ENCODE peak calls at places on chromosomes 1 and 21, in four cellular contexts. G is HepG2, I is pancreas, T is choroid plexus epithelial cell. O is an unnamed sample.

GRCh38 chr1:41418868-41419583 is 57.8 kb downstream of the FOXO6 start:
- DNase-seq in G (peak), I (peak), T (peak), O (peak)

GRCh38 chr1:200206340-200206739 is 178.8 kb downstream of the NR5A2 start:
- DNase-seq in G (no peak), I (no peak), T (peak), O (peak)

GRCh38 chr1:27057801-27058647 is 45.4 kb upstream of the TENT5B start:
- DNase-seq in G (no peak), I (no peak), T (no peak), O (no peak)

GRCh38 chr1:31984419-31985347 is 29.0 kb upstream of the KHDRBS1 start:
- DNase-seq in G (no peak), I (no peak), T (peak), O (peak)

GRCh38 chr1:40049745-40050144 is 9.2 kb downstream of the CAP1 start:
- DNase-seq in G (no peak), I (no peak), T (peak), O (no peak)

GRCh38 chr1:17665054-17665453 is 90.1 kb upstream of the ACTL8 start:
- DNase-seq in G (no peak), I (no peak), T (no peak), O (no peak)

GRCh38 chr1:193629875-193630274 is 443.5 kb upstream of the B3GALT2 start:
- DNase-seq in G (no peak), I (no peak), T (peak), O (peak)

GRCh38 chr1:23743287-23744052 is at the start of gene ELOA:
- DNase-seq in G (peak), I (peak), T (peak), O (peak)

GRCh38 chr1:168920456-168921094 is 185.9 kb upstream of the ATP1B1 start:
- DNase-seq in G (peak), I (no peak), T (peak), O (peak)

GRCh38 chr1:29120955-29121485 is 2.7 kb downstream of the TMEM200B start:
- DNase-seq in G (no peak), I (peak), T (peak), O (peak)

GRCh38 chr1:28139033-28139712 is 37.3 kb downstream of the PTAFR start:
- DNase-seq in G (no peak), I (no peak), T (peak), O (peak)

GRCh38 chr1:228011721-228012311 is 5.0 kb downstream of the WNT3A start:
- DNase-seq in G (no peak), I (peak), T (no peak), O (no peak)

GRCh38 chr1:89763649-89763986 is 57.2 kb upstream of the LRRC8D start:
- DNase-seq in G (no peak), I (no peak), T (no peak), O (no peak)

GRCh38 chr1:112840631-112841624 is 115.1 kb downstream of the SLC16A1 start:
- DNase-seq in G (no peak), I (no peak), T (no peak), O (peak)

GRCh38 chr1:166391677-166392076 is 224.9 kb upstream of the FAM78B start:
- DNase-seq in G (no peak), I (no peak), T (no peak), O (no peak)

GRCh38 chr1:100528861-100529260 is 9.1 kb upstream of the GPR88 start:
- DNase-seq in G (no peak), I (no peak), T (peak), O (peak)

GRCh38 chr1:83545450-83545849 is 453.5 kb downstream of the TTLL7 start:
- DNase-seq in G (no peak), I (no peak), T (peak), O (no peak)

GRCh38 chr1:89987170-89987819 is 7.6 kb upstream of the ZNF326 start:
- DNase-seq in G (peak), I (no peak), T (peak), O (peak)

GRCh38 chr21:17527240-17527639 is 14.4 kb downstream of the CXADR start:
- DNase-seq in G (peak), I (no peak), T (peak), O (peak)

GRCh38 chr1:208179303-208179702 is 64.9 kb downstream of the PLXNA2 start:
- DNase-seq in G (no peak), I (no peak), T (no peak), O (no peak)

GRCh38 chr1:50271968-50272578 is 151.2 kb downstream of the DMRTA2 start:
- DNase-seq in G (peak), I (peak), T (no peak), O (no peak)

GRCh38 chr1:91650764-91651163 is 150.1 kb downstream of the CDC7 start:
- DNase-seq in G (no peak), I (no peak), T (peak), O (peak)

GRCh38 chr1:183907106-183907505 is 102.2 kb downstream of the RGL1 start:
- DNase-seq in G (no peak), I (no peak), T (no peak), O (no peak)

GRCh38 chr1:109794319-109795132 is 30.8 kb upstream of the EPS8L3 start:
- DNase-seq in G (peak), I (peak), T (no peak), O (no peak)

GRCh38 chr1:55338448-55338820 is 123.3 kb upstream of the USP24 start:
- DNase-seq in G (no peak), I (no peak), T (no peak), O (no peak)

GRCh38 chr1:222928212-222928611 is 113.4 kb downstream of the DISP1 start:
- DNase-seq in G (peak), I (peak), T (peak), O (peak)

GRCh38 chr1:234495231-234495990 is 16.4 kb upstream of the TARBP1 start:
- DNase-seq in G (no peak), I (no peak), T (peak), O (peak)

GRCh38 chr21:32994305-32994704 is 31.4 kb upstream of the OLIG2 start:
- DNase-seq in G (no peak), I (no peak), T (peak), O (peak)

GRCh38 chr1:32501865-32502264 is 37.0 kb downstream of the ZBTB8B start:
- DNase-seq in G (no peak), I (no peak), T (no peak), O (peak)

GRCh38 chr1:111761717-111762116 is 6.0 kb downstream of the DDX20 start:
- DNase-seq in G (no peak), I (no peak), T (no peak), O (no peak)

GRCh38 chr1:181712636-181713238 is 229.4 kb downstream of the CACNA1E start:
- DNase-seq in G (no peak), I (no peak), T (no peak), O (no peak)

GRCh38 chr1:14113271-14113670 is 413.3 kb downstream of the PRDM2 start:
- DNase-seq in G (no peak), I (no peak), T (no peak), O (no peak)

GRCh38 chr1:103783944-103784377 is 34.3 kb downstream of the AMY1C start:
- DNase-seq in G (no peak), I (no peak), T (no peak), O (no peak)

GRCh38 chr1:192604979-192605620 is 29.5 kb downstream of the RGS1 start:
- DNase-seq in G (no peak), I (no peak), T (peak), O (peak)

DNA sequence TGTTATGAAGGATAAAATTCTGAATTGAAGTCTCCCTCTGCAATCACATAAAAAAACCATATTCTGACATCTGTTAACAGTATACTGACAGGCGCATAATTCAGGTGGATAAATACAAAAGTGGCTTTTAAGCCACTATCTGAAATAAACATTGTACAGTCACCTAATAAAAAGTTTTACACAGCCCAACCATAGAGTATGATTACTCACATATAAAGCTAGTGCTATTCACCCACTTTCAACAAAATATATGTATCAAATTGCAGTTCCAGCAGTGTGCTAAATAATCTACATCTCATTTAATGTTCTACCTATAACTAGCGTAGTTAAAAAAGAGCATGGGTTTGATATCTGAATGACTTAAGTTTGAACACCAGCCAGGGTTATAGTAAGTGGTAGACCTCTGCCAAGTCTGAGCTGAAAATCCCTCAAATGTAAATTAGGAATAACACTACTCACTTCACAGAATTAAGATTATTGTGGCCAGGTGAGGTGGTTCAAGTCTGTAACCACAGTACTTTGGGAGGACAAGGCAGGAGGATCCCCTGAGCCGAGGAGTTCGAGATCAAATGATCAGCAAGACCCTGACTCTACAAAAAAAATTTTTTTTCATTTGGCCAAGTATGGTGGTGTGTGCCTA is 3.9 kb downstream of the EGLN1 start:
- DNase-seq in G (no peak), I (no peak), T (no peak), O (no peak)
- H3K4me3 ChIP-seq in G (peak), I (peak), T (peak), O (peak)

GRCh38 chr1:151282883-151283725 is 1.0 kb downstream of the ZNF687 start:
- DNase-seq in G (peak), I (peak), T (no peak), O (no peak)

GRCh38 chr1:151277249-151277648 is 4.8 kb upstream of the ZNF687 start:
- DNase-seq in G (no peak), I (no peak), T (no peak), O (no peak)

GRCh38 chr1:151281969-151282882 is at the start of gene ZNF687:
- DNase-seq in G (peak), I (peak), T (peak), O (peak)

GRCh38 chr1:151284013-151284577 is 2.0 kb downstream of the ZNF687 start:
- DNase-seq in G (no peak), I (no peak), T (no peak), O (no peak)

GRCh38 chr1:151281225-151281968 is 702 bp upstream of the ZNF687 start:
- DNase-seq in G (peak), I (peak), T (peak), O (peak)
- TF ChIP-seq CTCF in G (peak), I (peak), T (peak), O (peak)

GRCh38 chr1:76158126-76158525 is 83.6 kb downstream of the ST6GALNAC3 start:
- DNase-seq in G (no peak), I (no peak), T (no peak), O (no peak)

GRCh38 chr1:76156987-76157386 is 82.4 kb downstream of the ST6GALNAC3 start:
- DNase-seq in G (no peak), I (no peak), T (no peak), O (no peak)

GRCh38 chr1:76153856-76154212 is 79.3 kb downstream of the ST6GALNAC3 start:
- DNase-seq in G (no peak), I (no peak), T (no peak), O (no peak)

GRCh38 chr1:76160225-76160624 is 85.7 kb downstream of the ST6GALNAC3 start:
- DNase-seq in G (no peak), I (no peak), T (no peak), O (no peak)

GRCh38 chr1:76154213-76154956 is 79.8 kb downstream of the ST6GALNAC3 start:
- DNase-seq in G (peak), I (peak), T (peak), O (peak)
- H3K4me3 ChIP-seq in G (no peak), I (peak), T (peak), O (peak)

GRCh38 chr21:44267655-44268142 is 6.0 kb upstream of the DNMT3L start:
- DNase-seq in G (peak), I (no peak), T (no peak), O (no peak)
- TF ChIP-seq CTCF in G (peak), I (no peak), T (peak), O (no peak)

DNA sequence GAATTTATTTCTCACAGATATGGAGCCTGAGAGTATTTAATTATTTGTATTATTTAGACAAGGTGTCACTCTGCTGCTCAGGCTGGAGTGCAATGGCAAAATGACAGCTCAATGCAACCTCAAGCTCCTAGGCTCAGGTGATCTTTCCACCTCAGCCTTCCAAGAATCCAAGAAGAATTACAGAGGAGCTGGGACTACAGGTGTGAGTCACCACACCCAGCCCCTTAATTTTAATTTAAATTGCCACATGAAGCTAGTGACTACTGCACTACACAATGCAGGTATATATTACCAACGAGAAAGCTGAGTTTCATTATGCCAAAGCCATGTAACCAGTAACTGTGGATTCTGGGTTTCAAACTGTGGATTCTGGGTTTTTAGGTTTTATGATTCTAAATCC is 2.1 kb downstream of the KHDC4 start:
- DNase-seq in G (no peak), I (no peak), T (no peak), O (no peak)
- H3K4me3 ChIP-seq in G (no peak), I (peak), T (no peak), O (peak)

GRCh38 chr1:34164510-34165381 is at the start of gene CSMD2:
- DNase-seq in G (no peak), I (peak), T (peak), O (peak)

GRCh38 chr1:34165422-34165921 is 442 bp upstream of the CSMD2 start:
- DNase-seq in G (no peak), I (no peak), T (no peak), O (no peak)

GRCh38 chr1:34166191-34167090 is 1.4 kb upstream of the CSMD2 start:
- DNase-seq in G (no peak), I (no peak), T (no peak), O (no peak)

GRCh38 chr1:34163792-34164509 is 1.1 kb downstream of the CSMD2 start:
- DNase-seq in G (no peak), I (peak), T (no peak), O (no peak)

GRCh38 chr1:34162852-34163766 is 1.9 kb downstream of the CSMD2 start:
- DNase-seq in G (peak), I (peak), T (peak), O (peak)
- TF ChIP-seq CTCF in G (peak), I (peak), T (peak), O (peak)

GRCh38 chr1:15328245-15328784 is 81.3 kb downstream of the FHAD1 start:
- DNase-seq in G (no peak), I (no peak), T (no peak), O (no peak)

GRCh38 chr1:15324867-15325335 is 77.9 kb downstream of the FHAD1 start:
- DNase-seq in G (no peak), I (no peak), T (no peak), O (no peak)

GRCh38 chr1:15325375-15326085 is 78.5 kb downstream of the FHAD1 start:
- DNase-seq in G (no peak), I (no peak), T (no peak), O (no peak)

GRCh38 chr1:15328785-15329480 is 80.8 kb upstream of the EFHD2 start:
- DNase-seq in G (no peak), I (no peak), T (peak), O (peak)

GRCh38 chr1:15326691-15327530 is 79.9 kb downstream of the FHAD1 start:
- DNase-seq in G (no peak), I (no peak), T (no peak), O (no peak)
- H3K4me3 ChIP-seq in G (no peak), I (peak), T (no peak), O (no peak)

DNA sequence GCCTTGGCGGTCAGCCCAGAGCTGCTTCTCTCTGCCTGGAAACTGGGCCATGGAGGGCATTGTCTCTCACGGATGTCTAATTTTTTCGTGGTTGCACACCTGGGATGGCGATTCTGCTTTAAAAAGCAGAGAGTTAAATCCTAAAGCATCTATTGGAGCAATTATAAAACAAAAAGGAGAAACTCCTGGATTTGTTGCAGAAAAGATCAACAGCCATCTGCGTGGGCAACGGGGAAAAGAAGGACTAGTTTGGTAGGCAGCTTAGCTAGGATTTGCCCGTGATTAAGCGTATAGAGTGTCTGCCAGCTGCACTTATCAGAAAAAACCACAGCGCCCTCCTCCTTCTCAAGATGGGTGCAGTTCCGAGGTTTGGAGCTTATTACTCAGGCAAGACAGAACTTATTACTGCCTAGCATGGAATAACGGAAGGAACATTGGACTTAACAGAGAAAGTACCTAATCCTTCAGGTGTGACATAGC is 524 bp upstream of the SLC25A24 start:
- DNase-seq in G (peak), I (no peak), T (peak), O (peak)
- TF ChIP-seq CTCF in G (peak), I (no peak), T (peak), O (peak)

DNA sequence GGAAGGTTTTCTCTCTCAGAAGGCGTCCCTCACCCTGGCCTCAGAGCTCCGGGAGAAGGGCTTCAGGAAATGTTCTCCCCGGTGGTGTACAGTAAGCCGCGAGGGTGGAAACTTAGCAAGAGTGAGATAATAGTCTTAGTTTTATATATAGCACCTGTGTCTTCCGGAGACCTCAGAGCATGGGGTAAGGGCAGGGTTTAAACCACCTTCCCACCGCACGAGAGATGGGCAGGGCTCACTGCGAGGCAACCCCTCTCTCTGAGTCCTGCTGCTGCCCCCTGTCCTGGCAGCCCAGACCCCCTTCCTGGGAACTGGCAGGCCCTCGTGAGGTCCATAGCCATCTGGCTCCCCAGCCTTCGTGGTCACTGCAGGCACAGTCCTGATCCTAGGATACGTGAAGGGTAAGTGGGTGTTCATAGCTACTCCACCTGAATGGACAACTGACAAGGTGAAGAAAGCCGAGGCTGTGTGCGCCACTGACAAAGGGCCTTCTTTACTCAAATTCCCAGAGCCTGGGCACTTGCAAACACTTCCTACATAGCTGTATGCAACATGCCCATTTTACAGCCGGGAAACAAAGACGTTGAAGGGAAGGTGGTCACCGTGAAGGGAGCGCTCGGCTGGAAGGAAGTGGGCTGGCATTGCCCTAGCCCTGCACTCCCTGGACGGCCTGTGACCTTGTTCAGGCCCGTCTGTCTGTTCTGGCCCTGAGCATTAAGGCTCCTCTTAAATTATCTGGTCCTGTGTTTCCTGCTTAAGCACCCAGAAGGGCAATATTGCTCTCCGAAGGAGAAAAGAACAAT is 26.9 kb downstream of the ITPKB start:
- DNase-seq in G (no peak), I (no peak), T (no peak), O (no peak)
- H3K4me3 ChIP-seq in G (no peak), I (no peak), T (no peak), O (no peak)

DNA sequence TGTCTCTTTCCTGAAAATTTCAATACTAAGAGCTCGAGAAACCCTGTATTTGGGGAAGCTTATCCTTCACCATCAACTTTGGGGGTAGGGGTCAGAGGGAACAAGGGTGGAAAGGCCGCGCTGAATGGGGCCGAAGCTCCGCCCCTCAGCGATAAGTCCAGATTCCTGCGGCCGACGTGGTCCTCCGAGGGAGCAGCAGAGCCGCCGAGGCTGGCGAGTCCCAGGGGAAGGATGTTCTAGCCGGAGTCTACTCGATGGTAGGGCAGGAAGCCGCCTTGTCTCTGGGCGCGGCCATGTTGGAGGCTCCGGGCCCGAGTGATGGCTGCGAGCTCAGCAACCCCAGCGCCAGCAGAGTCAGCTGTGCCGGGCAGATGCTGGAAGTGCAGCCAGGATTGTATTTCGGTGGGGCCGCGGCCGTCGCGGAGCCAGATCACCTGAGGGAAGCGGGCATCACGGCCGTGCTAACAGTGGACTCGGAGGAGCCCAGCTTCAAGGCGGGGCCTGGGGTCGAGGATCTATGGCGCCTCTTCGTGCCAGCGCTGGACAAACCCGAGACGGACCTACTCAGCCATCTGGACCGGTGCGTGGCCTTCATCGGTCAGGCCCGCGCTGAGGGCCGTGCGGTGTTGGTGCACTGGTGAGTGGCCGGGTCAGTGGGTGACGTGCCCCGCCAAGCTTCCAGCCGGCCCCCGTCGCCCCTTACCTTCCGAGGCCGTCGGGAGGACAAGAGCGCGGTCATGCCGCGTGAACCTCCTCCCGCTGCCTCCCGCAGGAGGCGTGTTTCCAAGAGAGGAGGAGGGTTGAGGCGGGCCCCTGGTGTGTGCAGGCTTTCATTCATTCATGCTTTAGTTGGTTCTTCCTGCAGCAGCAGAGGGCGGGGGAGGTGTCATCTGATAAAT is at the start of gene DUSP12:
- DNase-seq in G (peak), I (peak), T (peak), O (peak)
- TF ChIP-seq CTCF in G (peak), I (no peak), T (peak), O (peak)

O was measured in fibroblast of pulmonary artery.